ENCODE peak calls at places on chromosome 13, in six cellular contexts. A is T-helper 2 cell; O is epithelial cell of proximal tubule; J is stimulated activated CD8-positive, alpha-beta memory T cell treated with anti-CD3 and anti-CD28 coated beads, Interleukin-4, amount 100 ng/mL, for 1 hour; D is 8988T; P is WTC11. L is an unnamed sample.

GRCh38 chr13:52848455-52849190 is at the start of gene PCDH8:
- DNase-seq in J (no peak), P (peak; percentile 93), D (no peak), A (no peak), O (no peak), L (no peak)

GRCh38 chr13:111383591-111384440 is 63.4 kb downstream of the TEX29 start:
- DNase-seq in J (no peak), O (no peak), A (no peak), P (no peak), D (no peak), L (no peak)

GRCh38 chr13:113445791-113446487 is 7.3 kb downstream of the ADPRHL1 start:
- DNase-seq in O (no peak), A (no peak), D (no peak), P (no peak), J (no peak), L (no peak)

GRCh38 chr13:96822900-96823299 is 171.4 kb downstream of the OXGR1 start:
- DNase-seq in D (peak; percentile 28), A (no peak), P (peak; percentile 55), J (no peak), O (no peak), L (no peak)

GRCh38 chr13:113939129-113939904 is 34.6 kb downstream of the C13orf46 start:
- DNase-seq in J (no peak), O (no peak), P (no peak), D (no peak), A (no peak), L (no peak)

GRCh38 chr13:80399340-80400163 is 58.6 kb upstream of the SPRY2 start:
- DNase-seq in D (no peak), A (no peak), P (no peak), J (no peak), O (peak; percentile 42), L (no peak)

GRCh38 chr13:19955873-19956559 is 2.5 kb upstream of the ZMYM2 start:
- DNase-seq in O (no peak), J (no peak), A (no peak), D (no peak), P (no peak), L (no peak)

GRCh38 chr13:90806905-90807304 is 540.6 kb upstream of the MIR17HG start:
- DNase-seq in J (no peak), A (no peak), P (no peak), O (no peak), D (no peak), L (no peak)

GRCh38 chr13:75675421-75675820 is 39.3 kb downstream of the LMO7 start:
- DNase-seq in A (no peak), D (no peak), O (no peak), P (no peak), J (no peak), L (peak; percentile 19)

GRCh38 chr13:102903659-102904407 is 58.0 kb downstream of the ERCC5 start:
- DNase-seq in O (no peak), A (no peak), D (no peak), P (no peak), J (no peak), L (peak; percentile 34)

GRCh38 chr13:113122571-113123225 is at the start of gene F10:
- DNase-seq in P (peak; percentile 54), J (no peak), O (no peak), D (no peak), A (no peak), L (peak; percentile 85)

GRCh38 chr13:113802090-113802531 is 43.1 kb downstream of the TMEM255B start:
- DNase-seq in P (peak; percentile 76), D (no peak), A (no peak), J (no peak), O (no peak), L (peak; percentile 92)

GRCh38 chr13:107866007-107866665 is 349.2 kb downstream of the LIG4 start:
- DNase-seq in O (no peak), J (no peak), A (no peak), P (peak; percentile 47), D (peak; percentile 51), L (peak; percentile 33)

GRCh38 chr13:27997904-27998522 is 9.5 kb upstream of the URAD start:
- DNase-seq in P (peak; percentile 76), A (no peak), J (no peak), O (no peak), D (no peak), L (peak; percentile 43)

GRCh38 chr13:100491164-100491847 is 97.3 kb downstream of the GGACT start:
- DNase-seq in D (no peak), P (no peak), A (no peak), J (no peak), O (no peak), L (peak; percentile 36)

GRCh38 chr13:113825851-113826250 is 38.0 kb downstream of the GAS6 start:
- DNase-seq in P (no peak), D (no peak), O (no peak), J (no peak), A (no peak), L (no peak)

GRCh38 chr13:105721056-105721455 is 814.4 kb downstream of the EFNB2 start:
- DNase-seq in D (no peak), J (no peak), O (no peak), A (no peak), P (no peak), L (no peak)

GRCh38 chr13:102400619-102401125 is 1.2 kb downstream of the FGF14 start:
- DNase-seq in P (peak; percentile 32), J (no peak), O (no peak), D (peak; percentile 18), A (no peak), L (peak; percentile 11)

GRCh38 chr13:49112782-49113525 is 107.2 kb upstream of the MLNR start:
- DNase-seq in O (no peak), D (no peak), J (no peak), P (no peak), A (no peak), L (no peak)

GRCh38 chr13:45198041-45198440 is 2.8 kb downstream of the KCTD4 start:
- DNase-seq in O (no peak), A (no peak), J (no peak), P (no peak), D (no peak), L (no peak)

GRCh38 chr13:52405767-52406494 is at the start of gene THSD1:
- DNase-seq in O (no peak), P (peak; percentile 54), J (no peak), A (no peak), D (peak; percentile 78), L (peak; percentile 93)

GRCh38 chr13:100203696-100204367 is 114.9 kb downstream of the PCCA start:
- DNase-seq in P (no peak), J (no peak), D (no peak), A (no peak), O (peak; percentile 13), L (peak; percentile 55)

GRCh38 chr13:49400755-49401659 is 42.9 kb downstream of the CAB39L start:
- DNase-seq in P (no peak), D (no peak), J (no peak), A (no peak), O (no peak), L (peak; percentile 12)

GRCh38 chr13:100673831-100674362 is 698 bp downstream of the TMTC4 start:
- DNase-seq in J (peak; percentile 2), A (peak; percentile 13), O (peak; percentile 69), D (peak; percentile 45), P (no peak), L (peak; percentile 86)

GRCh38 chr13:39565036-39565949 is 37.7 kb downstream of the LHFPL6 start:
- DNase-seq in P (peak; percentile 57), A (no peak), J (no peak), D (peak; percentile 51), O (peak; percentile 92), L (peak; percentile 88)

GRCh38 chr13:91406619-91407018 is 8.2 kb downstream of the GPC5 start:
- DNase-seq in D (no peak), A (no peak), O (no peak), J (no peak), P (peak; percentile 53), L (peak; percentile 31)

GRCh38 chr13:45396548-45397095 is 21.6 kb downstream of the SLC25A30 start:
- DNase-seq in D (no peak), P (no peak), O (no peak), J (no peak), A (no peak), L (no peak)

L was measured in GM03348.